ENCODE peak calls at places on chromosomes 16 and 17, in nine cellular contexts. T is mesendoderm, R is endothelial cell of umbilical vein, C is PC-9, L is trophoblast cell, H is A549, A is osteoblast, G is PC-3, W is neural progenitor cell. O is an unnamed sample.
A peak's percentile ranks its signal among the peaks of the same experiment; 100 is the strongest.

GRCh38 chr17:29722411-29723198 is 99.9 kb upstream of the CORO6 start:
- DNase-seq in T (no peak), R (peak; percentile 84), C (no peak), L (peak; percentile 76), H (no peak), A (no peak), G (no peak), W (no peak), O (no peak)

GRCh38 chr17:29568331-29569244 is at the start of gene TP53I13:
- DNase-seq in T (peak; percentile 91), R (peak; percentile 82), C (peak; percentile 89), L (peak; percentile 81), H (peak; percentile 82), A (peak; percentile 98), G (peak; percentile 74), W (peak; percentile 93), O (no peak)

GRCh38 chr16:84266451-84266850 is 26.6 kb upstream of the KCNG4 start:
- DNase-seq in T (peak; percentile 94), R (peak; percentile 71), C (peak; percentile 43), L (peak; percentile 78), H (peak; percentile 74), A (peak; percentile 82), G (peak; percentile 51), W (peak; percentile 85), O (no peak)

GRCh38 chr17:60781880-60782412 is 104.3 kb downstream of the BCAS3 start:
- DNase-seq in T (no peak), R (no peak), C (no peak), L (no peak), H (no peak), A (no peak), G (no peak), W (no peak), O (no peak)

GRCh38 chr16:81779540-81780320 is 639 bp downstream of the PLCG2 start:
- DNase-seq in T (no peak), R (peak; percentile 12), C (peak; percentile 29), L (peak; percentile 38), H (peak; percentile 48), A (peak; percentile 26), G (no peak), W (peak; percentile 33), O (no peak)

GRCh38 chr17:77899494-77899893 is 59.0 kb upstream of the TNRC6C start:
- DNase-seq in T (no peak), R (no peak), C (no peak), L (no peak), H (no peak), A (no peak), G (no peak), W (peak; percentile 1), O (no peak)

GRCh38 chr16:27470567-27471431 is 68.8 kb downstream of the IL21R start:
- DNase-seq in T (no peak), R (peak; percentile 84), C (peak; percentile 24), L (peak; percentile 63), H (no peak), A (peak; percentile 98), G (no peak), W (no peak), O (no peak)

GRCh38 chr17:46029627-46030026 is 30.6 kb downstream of the STH start:
- DNase-seq in T (no peak), R (no peak), C (no peak), L (no peak), H (no peak), A (no peak), G (no peak), W (no peak), O (no peak)

GRCh38 chr16:1125471-1125870 is 27.4 kb upstream of the CACNA1H start:
- DNase-seq in T (no peak), R (no peak), C (peak; percentile 36), L (no peak), H (no peak), A (no peak), G (peak; percentile 32), W (peak; percentile 47), O (no peak)

GRCh38 chr16:4936181-4936990 is 562 bp downstream of the PPL start:
- DNase-seq in T (peak; percentile 57), R (no peak), C (peak; percentile 82), L (no peak), H (no peak), A (peak; percentile 76), G (peak; percentile 25), W (peak; percentile 75), O (no peak)

GRCh38 chr16:25011891-25012499 is 3.2 kb downstream of the ARHGAP17 start:
- DNase-seq in T (no peak), R (no peak), C (no peak), L (peak; percentile 63), H (no peak), A (no peak), G (peak; percentile 50), W (no peak), O (no peak)

GRCh38 chr17:38752930-38753506 is 477 bp downstream of the PSMB3 start:
- DNase-seq in T (no peak), R (no peak), C (no peak), L (no peak), H (no peak), A (no peak), G (no peak), W (no peak), O (no peak)

GRCh38 chr17:82217120-82217529 is 4.5 kb upstream of the CCDC57 start:
- DNase-seq in T (no peak), R (no peak), C (no peak), L (peak; percentile 39), H (no peak), A (peak; percentile 88), G (no peak), W (no peak), O (no peak)

GRCh38 chr17:82216301-82217119 is 3.9 kb upstream of the CCDC57 start:
- DNase-seq in T (no peak), R (peak; percentile 43), C (peak; percentile 86), L (peak; percentile 77), H (no peak), A (peak; percentile 97), G (peak; percentile 92), W (no peak), O (no peak)

GRCh38 chr17:82218349-82219075 is 5.9 kb upstream of the CCDC57 start:
- DNase-seq in T (no peak), R (no peak), C (no peak), L (no peak), H (no peak), A (peak; percentile 84), G (no peak), W (no peak), O (no peak)

GRCh38 chr17:82219083-82219482 is 6.4 kb upstream of the CCDC57 start:
- DNase-seq in T (no peak), R (no peak), C (no peak), L (no peak), H (no peak), A (peak; percentile 77), G (no peak), W (no peak), O (no peak)

GRCh38 chr17:82217530-82218204 is 5.0 kb upstream of the CCDC57 start:
- DNase-seq in T (peak; percentile 63), R (peak; percentile 79), C (peak; percentile 79), L (peak; percentile 87), H (no peak), A (peak; percentile 99), G (peak; percentile 93), W (no peak), O (no peak)
- H3K4me2 ChIP-seq in T (no peak overlapping the region), R (peak overlapping the region; percentile 52), C (peak overlapping the region; percentile 63), L (no peak overlapping the region), H (peak overlapping the region; percentile 63), A (peak overlapping the region; percentile 66), G (peak overlapping the region; percentile 68), W (no peak overlapping the region), O (peak overlapping the region; percentile 78)

GRCh38 chr17:19753661-19754463 is 5.8 kb upstream of the ALDH3A1 start:
- DNase-seq in T (no peak), R (no peak), C (peak; percentile 85), L (no peak), H (peak; percentile 89), A (peak; percentile 90), G (peak; percentile 88), W (peak; percentile 26), O (no peak)

GRCh38 chr17:19755821-19756510 is 7.9 kb upstream of the ALDH3A1 start:
- DNase-seq in T (no peak), R (no peak), C (no peak), L (no peak), H (no peak), A (peak; percentile 44), G (no peak), W (no peak), O (no peak)

GRCh38 chr17:19757536-19758180 is 9.6 kb upstream of the ALDH3A1 start:
- DNase-seq in T (no peak), R (no peak), C (no peak), L (no peak), H (no peak), A (peak; percentile 74), G (no peak), W (no peak), O (no peak)

GRCh38 chr17:19756551-19756950 is 8.5 kb upstream of the ALDH3A1 start:
- DNase-seq in T (no peak), R (peak; percentile 25), C (no peak), L (no peak), H (no peak), A (peak; percentile 43), G (no peak), W (no peak), O (no peak)

DNA sequence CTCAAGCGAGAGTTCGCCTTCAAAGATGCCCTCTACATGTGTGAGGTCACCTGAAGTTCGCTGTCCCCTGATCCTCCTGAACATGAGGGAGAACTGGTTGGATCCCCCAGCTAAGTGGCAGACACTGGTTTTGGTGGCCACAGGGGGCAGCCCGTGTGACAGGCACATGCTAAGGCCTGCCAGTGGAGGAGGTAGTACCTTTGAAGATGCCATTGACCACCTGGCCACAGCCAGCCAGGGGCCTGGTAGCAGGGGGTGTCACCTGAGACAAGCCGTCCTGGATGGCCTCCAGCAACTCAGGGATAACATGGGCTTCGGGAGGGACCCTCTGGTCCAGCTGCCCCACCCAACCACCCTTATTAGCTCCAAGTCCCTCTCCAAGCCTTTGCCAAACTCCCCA is 7.3 kb upstream of the ALDH3A1 start:
- DNase-seq in T (no peak), R (no peak), C (no peak), L (no peak), H (no peak), A (peak; percentile 14), G (no peak), W (no peak), O (no peak)
- H3K4me2 ChIP-seq in T (no peak overlapping the region), R (no peak overlapping the region), C (no peak overlapping the region), L (no peak overlapping the region), H (no peak overlapping the region), A (no peak overlapping the region), G (no peak overlapping the region), W (no peak overlapping the region), O (no peak overlapping the region)

GRCh38 chr16:29812754-29813643 is 1.0 kb downstream of the PRRT2 start:
- DNase-seq in T (no peak), R (no peak), C (no peak), L (no peak), H (no peak), A (peak; percentile 63), G (no peak), W (peak; percentile 23), O (no peak)
- H3K4me2 ChIP-seq in T (peak overlapping the region; percentile 89), R (peak overlapping the region; percentile 43), C (peak overlapping the region; percentile 91), L (peak overlapping the region; percentile 75), H (peak overlapping the region; percentile 94), A (peak overlapping the region; percentile 98), G (peak overlapping the region; percentile 97), W (peak overlapping the region; percentile 88), O (no peak overlapping the region)

DNA sequence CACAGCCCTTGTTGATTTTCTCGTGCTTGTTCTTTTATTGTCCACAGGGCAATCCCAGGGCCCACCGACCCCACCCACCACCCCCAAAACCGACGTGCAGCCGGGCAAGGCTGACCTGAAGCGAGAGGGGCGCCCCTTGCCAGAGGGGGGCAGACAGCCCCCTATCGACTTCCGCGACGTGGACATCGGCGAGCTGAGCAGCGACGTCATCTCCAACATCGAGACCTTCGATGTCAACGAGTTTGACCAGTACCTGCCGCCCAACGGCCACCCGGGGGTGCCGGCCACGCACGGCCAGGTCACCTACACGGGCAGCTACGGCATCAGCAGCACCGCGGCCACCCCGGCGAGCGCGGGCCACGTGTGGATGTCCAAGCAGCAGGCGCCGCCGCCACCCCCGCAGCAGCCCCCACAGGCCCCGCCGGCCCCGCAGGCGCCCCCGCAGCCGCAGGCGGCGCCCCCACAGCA is 2.7 kb downstream of the SOX9 start:
- DNase-seq in T (no peak), R (no peak), C (no peak), L (no peak), H (no peak), A (no peak), G (no peak), W (no peak), O (no peak)
- H3K4me2 ChIP-seq in T (peak overlapping the region; percentile 67), R (no peak overlapping the region), C (peak overlapping the region; percentile 90), L (peak overlapping the region; percentile 87), H (no peak overlapping the region), A (peak overlapping the region; percentile 98), G (peak overlapping the region; percentile 87), W (peak overlapping the region; percentile 96), O (peak overlapping the region; percentile 73)